ENCODE peak calls at places on chromosomes 2 and 18, in six cellular contexts. One of them, this sample, is unnamed.

GRCh38 chr2:69436594-69436936 is 670 bp downstream of the NFU1 start:
- DNase-seq in HepG2: no peak
- DNase-seq in GM12878: peak
- DNase-seq in K562: no peak
- DNase-seq in endothelial cell of umbilical vein: no peak
- DNase-seq in A549: no peak
- DNase-seq in this sample: no peak

GRCh38 chr2:241489080-241489479 is 19.3 kb downstream of the STK25 start:
- DNase-seq in HepG2: no peak
- DNase-seq in endothelial cell of umbilical vein: no peak
- DNase-seq in K562: peak
- DNase-seq in A549: no peak
- DNase-seq in GM12878: no peak
- DNase-seq in this sample: no peak

GRCh38 chr2:168961450-168962229 is 60.5 kb downstream of the G6PC2 start:
- DNase-seq in HepG2: peak
- DNase-seq in K562: peak
- DNase-seq in A549: peak
- DNase-seq in endothelial cell of umbilical vein: peak
- DNase-seq in GM12878: peak
- DNase-seq in this sample: peak

GRCh38 chr18:55421612-55422381 is 166.2 kb downstream of the TCF4 start:
- DNase-seq in K562: no peak
- DNase-seq in endothelial cell of umbilical vein: peak
- DNase-seq in GM12878: no peak
- DNase-seq in A549: no peak
- DNase-seq in HepG2: no peak
- DNase-seq in this sample: no peak

GRCh38 chr2:112137516-112138142 is 556 bp upstream of the FBLN7 start:
- DNase-seq in A549: no peak
- DNase-seq in endothelial cell of umbilical vein: no peak
- DNase-seq in HepG2: peak
- DNase-seq in GM12878: no peak
- DNase-seq in K562: no peak
- DNase-seq in this sample: peak

GRCh38 chr2:26459991-26460612 is 17.8 kb downstream of the OTOF start:
- DNase-seq in K562: peak
- DNase-seq in GM12878: no peak
- DNase-seq in HepG2: peak
- DNase-seq in A549: peak
- DNase-seq in endothelial cell of umbilical vein: no peak
- DNase-seq in this sample: no peak

GRCh38 chr2:6642011-6642410 is 223.7 kb downstream of the CMPK2 start:
- DNase-seq in HepG2: no peak
- DNase-seq in K562: no peak
- DNase-seq in endothelial cell of umbilical vein: no peak
- DNase-seq in A549: no peak
- DNase-seq in GM12878: no peak
- DNase-seq in this sample: no peak

GRCh38 chr2:16391986-16392385 is 273.6 kb downstream of the CYRIA start:
- DNase-seq in HepG2: no peak
- DNase-seq in K562: no peak
- DNase-seq in GM12878: no peak
- DNase-seq in A549: no peak
- DNase-seq in endothelial cell of umbilical vein: no peak
- DNase-seq in this sample: no peak

GRCh38 chr2:188024811-188025210 is 266.9 kb upstream of the GULP1 start:
- DNase-seq in A549: no peak
- DNase-seq in endothelial cell of umbilical vein: no peak
- DNase-seq in GM12878: no peak
- DNase-seq in HepG2: no peak
- DNase-seq in K562: no peak
- DNase-seq in this sample: no peak

GRCh38 chr2:45330617-45331016 is 280.4 kb downstream of the SRBD1 start:
- DNase-seq in HepG2: peak
- DNase-seq in K562: no peak
- DNase-seq in GM12878: no peak
- DNase-seq in A549: peak
- DNase-seq in endothelial cell of umbilical vein: peak
- DNase-seq in this sample: no peak

GRCh38 chr2:42390401-42390969 is 29.5 kb upstream of the COX7A2L start:
- DNase-seq in K562: no peak
- DNase-seq in GM12878: no peak
- DNase-seq in HepG2: no peak
- DNase-seq in A549: no peak
- DNase-seq in endothelial cell of umbilical vein: no peak
- DNase-seq in this sample: no peak

GRCh38 chr2:58428286-58428552 is 187.1 kb upstream of the FANCL start:
- DNase-seq in K562: no peak
- DNase-seq in A549: peak
- DNase-seq in HepG2: no peak
- DNase-seq in GM12878: no peak
- DNase-seq in endothelial cell of umbilical vein: no peak
- DNase-seq in this sample: peak

GRCh38 chr2:28565720-28566295 is 69.9 kb downstream of the PLB1 start:
- DNase-seq in HepG2: no peak
- DNase-seq in endothelial cell of umbilical vein: no peak
- DNase-seq in GM12878: no peak
- DNase-seq in A549: no peak
- DNase-seq in K562: no peak
- DNase-seq in this sample: no peak

GRCh38 chr2:107804608-107805498 is 21.8 kb upstream of the RGPD4 start:
- DNase-seq in endothelial cell of umbilical vein: no peak
- DNase-seq in HepG2: no peak
- DNase-seq in GM12878: no peak
- DNase-seq in K562: no peak
- DNase-seq in A549: no peak
- DNase-seq in this sample: no peak

GRCh38 chr2:67544286-67544685 is 147.2 kb downstream of the ETAA1 start:
- DNase-seq in A549: no peak
- DNase-seq in HepG2: no peak
- DNase-seq in GM12878: no peak
- DNase-seq in endothelial cell of umbilical vein: no peak
- DNase-seq in K562: no peak
- DNase-seq in this sample: no peak

DNA sequence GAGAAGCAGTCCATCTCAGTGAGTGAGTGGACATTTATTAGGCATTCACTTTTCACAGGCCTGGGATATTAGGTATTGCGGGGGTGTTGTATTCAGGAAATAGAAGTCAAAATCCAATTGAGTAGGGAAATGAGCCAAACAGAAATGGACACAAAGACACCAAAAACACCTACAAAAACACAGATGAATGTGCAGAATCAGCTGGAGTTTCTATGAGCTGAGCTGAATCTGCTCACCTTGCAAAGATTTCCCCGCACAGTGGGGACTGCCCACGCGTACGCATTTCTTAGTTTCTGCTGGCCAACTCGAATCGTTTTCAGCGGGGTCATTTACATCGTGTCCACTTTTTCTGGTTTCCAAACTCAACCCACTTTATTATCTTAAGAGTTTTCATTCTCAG is 160.0 kb downstream of the BCL2 start:
- DNase-seq in endothelial cell of umbilical vein: no peak
- DNase-seq in A549: no peak
- DNase-seq in K562: no peak
- DNase-seq in HepG2: no peak
- DNase-seq in GM12878: peak
- DNase-seq in this sample: no peak
- TF ChIP-seq POLR2A in endothelial cell of umbilical vein: no peak
- TF ChIP-seq POLR2A in A549: no peak
- TF ChIP-seq POLR2A in K562: no peak
- TF ChIP-seq POLR2A in HepG2: no peak
- TF ChIP-seq POLR2A in GM12878: peak
- TF ChIP-seq POLR2A in this sample: no peak

GRCh38 chr2:175304541-175304940 is 123.0 kb upstream of the ATP5MC3 start:
- DNase-seq in K562: no peak
- DNase-seq in HepG2: no peak
- DNase-seq in GM12878: no peak
- DNase-seq in A549: no peak
- DNase-seq in endothelial cell of umbilical vein: no peak
- DNase-seq in this sample: no peak

GRCh38 chr2:175310813-175311504 is 129.4 kb upstream of the ATP5MC3 start:
- DNase-seq in endothelial cell of umbilical vein: no peak
- DNase-seq in GM12878: no peak
- DNase-seq in HepG2: no peak
- DNase-seq in K562: no peak
- DNase-seq in A549: no peak
- DNase-seq in this sample: no peak

GRCh38 chr2:175312137-175312536 is 130.6 kb upstream of the ATP5MC3 start:
- DNase-seq in A549: no peak
- DNase-seq in GM12878: no peak
- DNase-seq in K562: peak
- DNase-seq in HepG2: no peak
- DNase-seq in endothelial cell of umbilical vein: no peak
- DNase-seq in this sample: no peak

GRCh38 chr2:175308005-175308404 is 126.5 kb upstream of the ATP5MC3 start:
- DNase-seq in GM12878: no peak
- DNase-seq in HepG2: no peak
- DNase-seq in endothelial cell of umbilical vein: no peak
- DNase-seq in K562: no peak
- DNase-seq in A549: no peak
- DNase-seq in this sample: no peak

GRCh38 chr2:175309799-175310198 is 128.3 kb upstream of the ATP5MC3 start:
- DNase-seq in HepG2: peak
- DNase-seq in K562: peak
- DNase-seq in A549: peak
- DNase-seq in endothelial cell of umbilical vein: peak
- DNase-seq in GM12878: no peak
- DNase-seq in this sample: peak
- TF ChIP-seq MYC in HepG2: no peak
- TF ChIP-seq MYC in K562: no peak
- TF ChIP-seq MYC in A549: no peak
- TF ChIP-seq MYC in endothelial cell of umbilical vein: no peak
- TF ChIP-seq MYC in GM12878: no peak
- TF ChIP-seq MYC in this sample: no peak

GRCh38 chr2:239209806-239210205 is 191.0 kb downstream of the HDAC4 start:
- DNase-seq in GM12878: no peak
- DNase-seq in endothelial cell of umbilical vein: no peak
- DNase-seq in K562: no peak
- DNase-seq in HepG2: no peak
- DNase-seq in A549: no peak
- DNase-seq in this sample: no peak
- TF ChIP-seq POLR2A in GM12878: no peak
- TF ChIP-seq POLR2A in endothelial cell of umbilical vein: no peak
- TF ChIP-seq POLR2A in K562: no peak
- TF ChIP-seq POLR2A in HepG2: no peak
- TF ChIP-seq POLR2A in A549: no peak
- TF ChIP-seq POLR2A in this sample: no peak

GRCh38 chr2:178282075-178282474 is 87.8 kb downstream of the OSBPL6 start:
- DNase-seq in A549: peak
- DNase-seq in K562: peak
- DNase-seq in endothelial cell of umbilical vein: peak
- DNase-seq in GM12878: no peak
- DNase-seq in HepG2: no peak
- DNase-seq in this sample: no peak

GRCh38 chr2:178279636-178280035 is 85.3 kb downstream of the OSBPL6 start:
- DNase-seq in GM12878: no peak
- DNase-seq in endothelial cell of umbilical vein: no peak
- DNase-seq in K562: no peak
- DNase-seq in A549: no peak
- DNase-seq in HepG2: no peak
- DNase-seq in this sample: no peak

GRCh38 chr2:178277741-178278197 is 83.5 kb downstream of the OSBPL6 start:
- DNase-seq in endothelial cell of umbilical vein: no peak
- DNase-seq in GM12878: no peak
- DNase-seq in HepG2: peak
- DNase-seq in K562: peak
- DNase-seq in A549: no peak
- DNase-seq in this sample: no peak

GRCh38 chr2:178279142-178279541 is 84.8 kb downstream of the OSBPL6 start:
- DNase-seq in A549: peak
- DNase-seq in HepG2: no peak
- DNase-seq in K562: peak
- DNase-seq in endothelial cell of umbilical vein: peak
- DNase-seq in GM12878: no peak
- DNase-seq in this sample: no peak

GRCh38 chr2:178280261-178280852 is 86.0 kb downstream of the OSBPL6 start:
- DNase-seq in HepG2: peak
- DNase-seq in A549: peak
- DNase-seq in GM12878: no peak
- DNase-seq in K562: peak
- DNase-seq in endothelial cell of umbilical vein: peak
- DNase-seq in this sample: peak
- TF ChIP-seq MYC in HepG2: no peak
- TF ChIP-seq MYC in A549: no peak
- TF ChIP-seq MYC in GM12878: no peak
- TF ChIP-seq MYC in K562: no peak
- TF ChIP-seq MYC in endothelial cell of umbilical vein: no peak
- TF ChIP-seq MYC in this sample: no peak

GRCh38 chr2:481388-481787 is 193.5 kb upstream of the ALKAL2 start:
- DNase-seq in A549: no peak
- DNase-seq in endothelial cell of umbilical vein: no peak
- DNase-seq in GM12878: no peak
- DNase-seq in K562: no peak
- DNase-seq in HepG2: no peak
- DNase-seq in this sample: no peak

GRCh38 chr2:479031-479430 is 191.1 kb upstream of the ALKAL2 start:
- DNase-seq in K562: no peak
- DNase-seq in GM12878: no peak
- DNase-seq in HepG2: no peak
- DNase-seq in A549: no peak
- DNase-seq in endothelial cell of umbilical vein: no peak
- DNase-seq in this sample: no peak

DNA sequence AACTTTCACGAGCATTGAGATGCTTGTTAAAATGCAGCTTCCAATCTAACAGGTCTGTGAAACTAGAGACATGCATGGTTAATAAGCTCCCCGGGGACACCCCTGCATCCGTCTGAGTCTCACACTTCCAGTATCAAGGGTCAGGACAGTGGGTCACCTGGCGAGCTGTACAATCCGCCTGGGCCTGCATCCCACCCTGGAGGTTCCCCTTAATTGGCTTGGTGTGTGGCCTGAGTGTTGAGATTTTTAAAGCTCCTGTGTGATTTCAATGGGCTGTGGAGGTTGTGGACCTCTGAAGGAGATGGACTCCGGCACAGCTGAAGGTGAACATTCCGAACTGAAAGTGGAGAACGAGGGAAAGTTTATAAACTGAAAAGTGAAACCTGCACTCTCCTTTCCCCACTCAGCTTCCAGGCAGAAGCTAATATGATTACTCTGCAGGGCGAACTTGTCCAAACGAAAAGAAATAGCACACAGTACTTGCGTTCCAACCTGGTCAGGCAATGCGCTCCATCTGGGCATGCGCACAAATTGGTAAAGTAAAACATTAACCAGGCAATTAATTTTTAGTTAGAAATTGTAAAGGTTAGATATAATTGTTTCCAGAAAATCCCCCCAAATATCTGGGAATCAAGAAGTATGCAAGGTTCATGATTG is 191.7 kb upstream of the ALKAL2 start:
- DNase-seq in K562: no peak
- DNase-seq in GM12878: no peak
- DNase-seq in endothelial cell of umbilical vein: no peak
- DNase-seq in A549: no peak
- DNase-seq in HepG2: peak
- DNase-seq in this sample: no peak
- TF ChIP-seq POLR2A in K562: no peak
- TF ChIP-seq POLR2A in GM12878: no peak
- TF ChIP-seq POLR2A in endothelial cell of umbilical vein: no peak
- TF ChIP-seq POLR2A in A549: no peak
- TF ChIP-seq POLR2A in HepG2: no peak
- TF ChIP-seq POLR2A in this sample: no peak

This sample was measured in NB4.